ENCODE peak calls at places on chromosome 14, in ten cellular contexts. One of them, this sample, is unnamed.

GRCh38 chr14:32397871-32398640 is 69.0 kb downstream of the AKAP6 start:
- DNase-seq in heart right ventricle: no peak
- DNase-seq in cardiac fibroblast: peak
- DNase-seq in suprapubic skin: no peak
- DNase-seq in left ventricle myocardium inferior: no peak
- DNase-seq in RWPE1: peak
- DNase-seq in A549: peak
- DNase-seq in pancreas: no peak
- DNase-seq in fibroblast of the aortic adventitia: peak
- DNase-seq in cardiac muscle cell: no peak
- DNase-seq in this sample: no peak

GRCh38 chr14:79961197-79961596 is 250.1 kb downstream of the DIO2 start:
- DNase-seq in heart right ventricle: no peak
- DNase-seq in cardiac fibroblast: no peak
- DNase-seq in suprapubic skin: no peak
- DNase-seq in left ventricle myocardium inferior: no peak
- DNase-seq in RWPE1: no peak
- DNase-seq in A549: no peak
- DNase-seq in pancreas: no peak
- DNase-seq in fibroblast of the aortic adventitia: peak
- DNase-seq in cardiac muscle cell: no peak
- DNase-seq in this sample: no peak

GRCh38 chr14:35557221-35557747 is 23.3 kb downstream of the INSM2 start:
- DNase-seq in heart right ventricle: no peak
- DNase-seq in cardiac fibroblast: no peak
- DNase-seq in suprapubic skin: no peak
- DNase-seq in left ventricle myocardium inferior: no peak
- DNase-seq in RWPE1: no peak
- DNase-seq in A549: no peak
- DNase-seq in pancreas: no peak
- DNase-seq in fibroblast of the aortic adventitia: no peak
- DNase-seq in cardiac muscle cell: no peak
- DNase-seq in this sample: no peak

GRCh38 chr14:79949906-79950305 is 261.4 kb downstream of the DIO2 start:
- DNase-seq in heart right ventricle: no peak
- DNase-seq in cardiac fibroblast: peak
- DNase-seq in suprapubic skin: no peak
- DNase-seq in left ventricle myocardium inferior: no peak
- DNase-seq in RWPE1: no peak
- DNase-seq in A549: no peak
- DNase-seq in pancreas: no peak
- DNase-seq in fibroblast of the aortic adventitia: peak
- DNase-seq in cardiac muscle cell: no peak
- DNase-seq in this sample: no peak

GRCh38 chr14:104976198-104977007 is 1.8 kb downstream of the AHNAK2 start:
- DNase-seq in heart right ventricle: peak
- DNase-seq in cardiac fibroblast: peak
- DNase-seq in suprapubic skin: peak
- DNase-seq in left ventricle myocardium inferior: peak
- DNase-seq in RWPE1: peak
- DNase-seq in A549: peak
- DNase-seq in pancreas: peak
- DNase-seq in fibroblast of the aortic adventitia: peak
- DNase-seq in cardiac muscle cell: peak
- DNase-seq in this sample: peak

GRCh38 chr14:71290960-71291466 is 383.8 kb downstream of the PCNX1 start:
- DNase-seq in heart right ventricle: no peak
- DNase-seq in cardiac fibroblast: peak
- DNase-seq in suprapubic skin: no peak
- DNase-seq in left ventricle myocardium inferior: no peak
- DNase-seq in RWPE1: peak
- DNase-seq in A549: peak
- DNase-seq in pancreas: no peak
- DNase-seq in fibroblast of the aortic adventitia: peak
- DNase-seq in cardiac muscle cell: no peak
- DNase-seq in this sample: no peak

GRCh38 chr14:20413785-20414117 is 450 bp upstream of the TEP1 start:
- DNase-seq in heart right ventricle: no peak
- DNase-seq in cardiac fibroblast: no peak
- DNase-seq in suprapubic skin: no peak
- DNase-seq in left ventricle myocardium inferior: no peak
- DNase-seq in RWPE1: peak
- DNase-seq in A549: no peak
- DNase-seq in pancreas: no peak
- DNase-seq in fibroblast of the aortic adventitia: no peak
- DNase-seq in cardiac muscle cell: peak
- DNase-seq in this sample: no peak

GRCh38 chr14:95066427-95066986 is 90.8 kb downstream of the DICER1 start:
- DNase-seq in heart right ventricle: no peak
- DNase-seq in cardiac fibroblast: no peak
- DNase-seq in suprapubic skin: no peak
- DNase-seq in left ventricle myocardium inferior: no peak
- DNase-seq in RWPE1: no peak
- DNase-seq in A549: no peak
- DNase-seq in pancreas: no peak
- DNase-seq in fibroblast of the aortic adventitia: no peak
- DNase-seq in cardiac muscle cell: no peak
- DNase-seq in this sample: no peak

GRCh38 chr14:59189281-59189821 is 884 bp downstream of the DAAM1 start:
- DNase-seq in heart right ventricle: peak
- DNase-seq in cardiac fibroblast: peak
- DNase-seq in suprapubic skin: peak
- DNase-seq in left ventricle myocardium inferior: no peak
- DNase-seq in RWPE1: peak
- DNase-seq in A549: peak
- DNase-seq in pancreas: peak
- DNase-seq in fibroblast of the aortic adventitia: peak
- DNase-seq in cardiac muscle cell: peak
- DNase-seq in this sample: peak
- TF ChIP-seq CTCF in heart right ventricle: no peak
- TF ChIP-seq CTCF in cardiac fibroblast: no peak
- TF ChIP-seq CTCF in suprapubic skin: no peak
- TF ChIP-seq CTCF in left ventricle myocardium inferior: no peak
- TF ChIP-seq CTCF in RWPE1: no peak
- TF ChIP-seq CTCF in A549: no peak
- TF ChIP-seq CTCF in pancreas: no peak
- TF ChIP-seq CTCF in fibroblast of the aortic adventitia: no peak
- TF ChIP-seq CTCF in cardiac muscle cell: peak
- TF ChIP-seq CTCF in this sample: no peak

GRCh38 chr14:57013987-57014386 is 203.7 kb upstream of the OTX2 start:
- DNase-seq in heart right ventricle: no peak
- DNase-seq in cardiac fibroblast: no peak
- DNase-seq in suprapubic skin: no peak
- DNase-seq in left ventricle myocardium inferior: no peak
- DNase-seq in RWPE1: no peak
- DNase-seq in A549: no peak
- DNase-seq in pancreas: no peak
- DNase-seq in fibroblast of the aortic adventitia: no peak
- DNase-seq in cardiac muscle cell: no peak
- DNase-seq in this sample: no peak

GRCh38 chr14:57008534-57008933 is 198.3 kb upstream of the OTX2 start:
- DNase-seq in heart right ventricle: no peak
- DNase-seq in cardiac fibroblast: no peak
- DNase-seq in suprapubic skin: no peak
- DNase-seq in left ventricle myocardium inferior: no peak
- DNase-seq in RWPE1: no peak
- DNase-seq in A549: no peak
- DNase-seq in pancreas: no peak
- DNase-seq in fibroblast of the aortic adventitia: no peak
- DNase-seq in cardiac muscle cell: no peak
- DNase-seq in this sample: no peak

DNA sequence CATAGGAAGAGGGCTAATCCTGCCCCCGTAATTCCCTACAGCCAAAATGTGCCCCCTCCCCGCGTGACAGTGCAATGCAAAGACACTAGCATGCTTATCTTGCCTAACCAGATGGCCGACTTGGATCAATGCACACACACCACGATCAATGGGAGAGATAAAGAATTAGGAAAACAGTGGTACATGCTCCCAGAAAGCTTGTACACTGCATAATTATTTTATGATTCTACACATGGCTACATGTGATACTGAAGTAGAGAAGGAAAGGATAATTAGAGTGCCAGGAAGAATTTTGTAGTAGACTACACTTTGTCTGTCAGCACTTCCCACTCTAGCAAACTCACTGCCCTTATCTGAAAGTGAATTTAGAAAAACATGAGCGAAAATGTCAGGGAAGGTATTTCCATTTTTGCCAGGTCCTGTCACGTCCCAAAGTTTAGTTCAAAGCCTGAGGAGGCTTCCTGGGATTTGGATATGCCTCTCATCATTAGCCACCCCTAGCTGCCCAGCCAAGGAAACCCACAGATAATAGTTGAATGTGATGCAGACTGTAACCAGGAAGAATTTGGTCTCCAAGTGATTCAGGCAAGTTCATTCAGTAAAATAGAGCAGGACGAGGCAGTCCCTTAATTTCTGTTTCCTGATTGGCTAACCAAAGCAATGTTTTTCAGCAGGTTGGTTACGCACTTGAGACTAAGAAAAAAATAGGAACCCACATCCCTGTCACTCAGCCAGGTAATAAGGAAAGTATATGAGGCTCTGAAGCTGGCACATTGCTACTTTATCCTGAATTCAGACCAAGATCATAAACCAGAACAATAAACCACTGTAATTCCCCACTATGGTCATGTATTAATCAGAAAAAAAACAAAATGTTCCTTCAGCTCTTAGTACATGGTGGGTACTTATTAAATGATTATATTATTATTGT is 199.6 kb upstream of the OTX2 start:
- DNase-seq in heart right ventricle: no peak
- DNase-seq in cardiac fibroblast: no peak
- DNase-seq in suprapubic skin: no peak
- DNase-seq in left ventricle myocardium inferior: no peak
- DNase-seq in RWPE1: no peak
- DNase-seq in A549: no peak
- DNase-seq in pancreas: no peak
- DNase-seq in fibroblast of the aortic adventitia: no peak
- DNase-seq in cardiac muscle cell: peak
- DNase-seq in this sample: no peak
- TF ChIP-seq CTCF in heart right ventricle: no peak
- TF ChIP-seq CTCF in cardiac fibroblast: no peak
- TF ChIP-seq CTCF in suprapubic skin: no peak
- TF ChIP-seq CTCF in left ventricle myocardium inferior: no peak
- TF ChIP-seq CTCF in RWPE1: no peak
- TF ChIP-seq CTCF in A549: no peak
- TF ChIP-seq CTCF in pancreas: no peak
- TF ChIP-seq CTCF in fibroblast of the aortic adventitia: no peak
- TF ChIP-seq CTCF in cardiac muscle cell: no peak
- TF ChIP-seq CTCF in this sample: no peak

GRCh38 chr14:96757456-96757855 is 39.7 kb upstream of the VRK1 start:
- DNase-seq in heart right ventricle: no peak
- DNase-seq in cardiac fibroblast: no peak
- DNase-seq in suprapubic skin: no peak
- DNase-seq in left ventricle myocardium inferior: no peak
- DNase-seq in RWPE1: peak
- DNase-seq in A549: no peak
- DNase-seq in pancreas: no peak
- DNase-seq in fibroblast of the aortic adventitia: no peak
- DNase-seq in cardiac muscle cell: no peak
- DNase-seq in this sample: no peak

GRCh38 chr14:96756745-96757144 is 40.4 kb upstream of the VRK1 start:
- DNase-seq in heart right ventricle: no peak
- DNase-seq in cardiac fibroblast: no peak
- DNase-seq in suprapubic skin: no peak
- DNase-seq in left ventricle myocardium inferior: no peak
- DNase-seq in RWPE1: no peak
- DNase-seq in A549: no peak
- DNase-seq in pancreas: no peak
- DNase-seq in fibroblast of the aortic adventitia: no peak
- DNase-seq in cardiac muscle cell: no peak
- DNase-seq in this sample: no peak

GRCh38 chr14:96754162-96754844 is 42.9 kb upstream of the VRK1 start:
- DNase-seq in heart right ventricle: no peak
- DNase-seq in cardiac fibroblast: peak
- DNase-seq in suprapubic skin: no peak
- DNase-seq in left ventricle myocardium inferior: no peak
- DNase-seq in RWPE1: peak
- DNase-seq in A549: peak
- DNase-seq in pancreas: no peak
- DNase-seq in fibroblast of the aortic adventitia: no peak
- DNase-seq in cardiac muscle cell: no peak
- DNase-seq in this sample: no peak

GRCh38 chr14:96752594-96752993 is 44.6 kb upstream of the VRK1 start:
- DNase-seq in heart right ventricle: no peak
- DNase-seq in cardiac fibroblast: peak
- DNase-seq in suprapubic skin: no peak
- DNase-seq in left ventricle myocardium inferior: no peak
- DNase-seq in RWPE1: no peak
- DNase-seq in A549: no peak
- DNase-seq in pancreas: no peak
- DNase-seq in fibroblast of the aortic adventitia: no peak
- DNase-seq in cardiac muscle cell: no peak
- DNase-seq in this sample: no peak

DNA sequence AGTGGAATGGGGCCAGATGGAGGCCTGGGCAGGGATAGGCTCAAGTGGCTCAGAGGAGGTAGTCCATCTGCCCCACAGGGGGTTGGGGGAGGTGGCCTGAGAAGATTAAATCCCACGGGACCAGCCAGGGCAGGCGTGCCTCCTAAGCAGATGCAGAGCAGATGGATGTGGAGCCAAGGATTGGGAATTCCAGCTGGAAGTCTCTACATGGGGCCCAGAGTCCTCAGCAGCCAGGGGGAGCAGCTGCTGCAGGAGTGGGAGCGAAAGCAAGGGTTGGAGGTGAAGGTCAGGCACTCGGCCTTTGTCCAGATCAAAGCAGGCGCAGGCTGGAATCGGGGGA is 42.4 kb upstream of the VRK1 start:
- DNase-seq in heart right ventricle: no peak
- DNase-seq in cardiac fibroblast: no peak
- DNase-seq in suprapubic skin: no peak
- DNase-seq in left ventricle myocardium inferior: no peak
- DNase-seq in RWPE1: no peak
- DNase-seq in A549: no peak
- DNase-seq in pancreas: no peak
- DNase-seq in fibroblast of the aortic adventitia: no peak
- DNase-seq in cardiac muscle cell: no peak
- DNase-seq in this sample: no peak
- TF ChIP-seq CTCF in heart right ventricle: no peak
- TF ChIP-seq CTCF in cardiac fibroblast: no peak
- TF ChIP-seq CTCF in suprapubic skin: no peak
- TF ChIP-seq CTCF in left ventricle myocardium inferior: no peak
- TF ChIP-seq CTCF in RWPE1: no peak
- TF ChIP-seq CTCF in A549: no peak
- TF ChIP-seq CTCF in pancreas: no peak
- TF ChIP-seq CTCF in fibroblast of the aortic adventitia: no peak
- TF ChIP-seq CTCF in cardiac muscle cell: no peak
- TF ChIP-seq CTCF in this sample: no peak

DNA sequence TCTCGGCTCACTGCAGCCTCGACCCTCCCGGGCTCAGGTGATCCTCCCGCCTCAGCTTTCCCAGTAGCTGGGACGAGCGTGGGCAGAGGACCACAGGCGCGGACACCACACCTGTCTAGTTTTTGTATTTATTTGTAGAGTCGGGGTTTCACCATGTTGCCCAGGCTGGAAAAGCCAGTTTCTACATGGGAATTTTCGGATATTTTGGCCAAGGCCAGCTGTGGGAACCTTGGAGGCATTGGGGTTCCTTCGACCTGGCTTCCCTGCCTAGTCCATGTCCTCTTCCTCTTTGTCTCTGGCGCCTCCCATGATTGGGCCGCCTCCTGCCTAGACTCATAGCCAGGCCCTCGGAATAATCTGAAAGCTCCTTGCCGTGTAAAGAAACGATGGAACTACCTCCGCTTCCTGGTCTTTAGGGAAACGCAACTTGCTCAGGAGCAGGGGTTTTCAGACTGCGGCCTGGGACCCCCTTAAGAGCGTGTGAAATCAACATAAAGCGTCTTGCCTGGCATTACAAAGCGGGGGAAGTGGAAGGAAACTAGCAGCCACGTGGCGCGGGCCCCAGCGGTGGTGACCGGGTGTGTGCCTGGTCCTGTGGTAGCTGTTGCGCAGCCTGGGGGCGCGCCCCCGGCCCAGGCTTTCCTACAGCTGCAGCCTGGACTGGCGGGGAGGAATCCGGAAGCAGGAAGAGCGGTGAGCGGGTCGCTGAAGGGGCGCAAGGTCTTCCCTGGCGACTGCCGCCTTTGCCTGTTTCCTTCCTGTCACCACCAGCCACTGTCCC is 1.4 kb upstream of the HSP90AA1 start:
- DNase-seq in heart right ventricle: peak
- DNase-seq in cardiac fibroblast: peak
- DNase-seq in suprapubic skin: no peak
- DNase-seq in left ventricle myocardium inferior: peak
- DNase-seq in RWPE1: no peak
- DNase-seq in A549: no peak
- DNase-seq in pancreas: no peak
- DNase-seq in fibroblast of the aortic adventitia: no peak
- DNase-seq in cardiac muscle cell: no peak
- DNase-seq in this sample: no peak
- TF ChIP-seq CTCF in heart right ventricle: no peak
- TF ChIP-seq CTCF in cardiac fibroblast: no peak
- TF ChIP-seq CTCF in suprapubic skin: no peak
- TF ChIP-seq CTCF in left ventricle myocardium inferior: no peak
- TF ChIP-seq CTCF in RWPE1: no peak
- TF ChIP-seq CTCF in A549: no peak
- TF ChIP-seq CTCF in pancreas: no peak
- TF ChIP-seq CTCF in fibroblast of the aortic adventitia: no peak
- TF ChIP-seq CTCF in cardiac muscle cell: no peak
- TF ChIP-seq CTCF in this sample: no peak